ENCODE peak calls at places on chromosomes 11 and 22, in seven cellular contexts. X is EL, U is endothelial cell, P is EH, T is stomach, I is NCI-H345, B is aorta. A is an unnamed sample.

GRCh38 chr11:17845431-17845881 is 110.9 kb downstream of the KCNC1 start:
- DNase-seq in X (peak), U (no peak), P (peak), T (no peak), I (no peak), B (no peak), A (peak)

GRCh38 chr11:47950396-47950795 is 30.0 kb upstream of the PTPRJ start:
- DNase-seq in X (no peak), U (no peak), P (no peak), T (no peak), I (no peak), B (no peak), A (no peak)

GRCh38 chr11:48169706-48170105 is 46.9 kb upstream of the OR4B1 start:
- DNase-seq in X (no peak), U (no peak), P (peak), T (no peak), I (no peak), B (peak), A (no peak)

GRCh38 chr22:23683545-23683944 is 7.3 kb upstream of the RGL4 start:
- DNase-seq in X (no peak), U (no peak), P (no peak), T (peak), I (no peak), B (no peak), A (no peak)

GRCh38 chr11:134460044-134460371 is 48.0 kb upstream of the B3GAT1 start:
- DNase-seq in X (no peak), U (no peak), P (no peak), T (no peak), I (no peak), B (no peak), A (no peak)

GRCh38 chr11:34262601-34263081 is 95.2 kb downstream of the ABTB2 start:
- DNase-seq in X (no peak), U (no peak), P (no peak), T (no peak), I (no peak), B (no peak), A (no peak)

GRCh38 chr11:116478676-116479075 is 294.1 kb downstream of the BUD13 start:
- DNase-seq in X (no peak), U (no peak), P (no peak), T (no peak), I (no peak), B (no peak), A (no peak)

GRCh38 chr11:31240340-31240904 is 129.1 kb downstream of the DCDC1 start:
- DNase-seq in X (peak), U (peak), P (peak), T (no peak), I (peak), B (no peak), A (peak)

GRCh38 chr11:64853709-64854108 is 9.3 kb upstream of the CDC42BPG start:
- DNase-seq in X (no peak), U (no peak), P (no peak), T (no peak), I (no peak), B (no peak), A (no peak)

GRCh38 chr22:26428515-26429457 is at the start of gene ASPHD2:
- DNase-seq in X (peak), U (peak), P (peak), T (peak), I (peak), B (peak), A (peak)

GRCh38 chr22:36991220-36991619 is 28.0 kb downstream of the TST start:
- DNase-seq in X (no peak), U (no peak), P (no peak), T (no peak), I (no peak), B (no peak), A (no peak)

GRCh38 chr11:111871693-111872161 is 346 bp upstream of the ALG9 start:
- DNase-seq in X (no peak), U (no peak), P (peak), T (no peak), I (no peak), B (no peak), A (peak)

GRCh38 chr11:119041821-119042514 is 11.3 kb upstream of the SLC37A4 start:
- DNase-seq in X (no peak), U (no peak), P (peak), T (no peak), I (no peak), B (no peak), A (no peak)

GRCh38 chr11:66727282-66727882 is 1.6 kb downstream of the SPTBN2 start:
- DNase-seq in X (peak), U (no peak), P (peak), T (peak), I (peak), B (no peak), A (peak)

GRCh38 chr22:40414838-40415505 is 44.6 kb downstream of the SGSM3 start:
- DNase-seq in X (no peak), U (no peak), P (no peak), T (no peak), I (no peak), B (no peak), A (no peak)

GRCh38 chr22:44455963-44456358 is 42.1 kb downstream of the RTL6 start:
- DNase-seq in X (no peak), U (no peak), P (no peak), T (peak), I (no peak), B (no peak), A (no peak)

A was measured in MCF 10A.